ENCODE peak calls at places on chromosomes 12 and 14, in nine cellular contexts. One of them, this sample, is unnamed. For H3K4me1 and H3K9me3, the result is how much of the 10 kb centered on the place peaks cover.

GRCh38 chr12:96986883-96987523 is 79.9 kb downstream of the NEDD1 start:
- DNase-seq in transverse colon: no peak
- DNase-seq in uterus: no peak
- DNase-seq in Peyer's patch: no peak
- DNase-seq in tibial nerve: no peak
- DNase-seq in psoas muscle: no peak
- DNase-seq in HCT116: peak
- DNase-seq in fibroblast of lung: peak
- DNase-seq in H9: no peak
- DNase-seq in this sample: no peak

GRCh38 chr12:124380793-124381453 is 86.0 kb downstream of the RFLNA start:
- DNase-seq in transverse colon: no peak
- DNase-seq in uterus: no peak
- DNase-seq in Peyer's patch: no peak
- DNase-seq in tibial nerve: no peak
- DNase-seq in psoas muscle: no peak
- DNase-seq in HCT116: no peak
- DNase-seq in fibroblast of lung: no peak
- DNase-seq in H9: no peak
- DNase-seq in this sample: no peak

GRCh38 chr14:93044116-93044515 is 71.6 kb downstream of the ITPK1 start:
- DNase-seq in transverse colon: no peak
- DNase-seq in uterus: no peak
- DNase-seq in Peyer's patch: no peak
- DNase-seq in tibial nerve: no peak
- DNase-seq in psoas muscle: no peak
- DNase-seq in HCT116: peak
- DNase-seq in fibroblast of lung: no peak
- DNase-seq in H9: no peak
- DNase-seq in this sample: no peak

GRCh38 chr14:43316427-43316826 is 1190.7 kb downstream of the FSCB start:
- DNase-seq in transverse colon: no peak
- DNase-seq in uterus: no peak
- DNase-seq in Peyer's patch: no peak
- DNase-seq in tibial nerve: no peak
- DNase-seq in psoas muscle: no peak
- DNase-seq in HCT116: no peak
- DNase-seq in fibroblast of lung: no peak
- DNase-seq in H9: no peak
- DNase-seq in this sample: no peak

GRCh38 chr12:79300199-79300568 is 390.6 kb downstream of the PAWR start:
- DNase-seq in transverse colon: no peak
- DNase-seq in uterus: no peak
- DNase-seq in Peyer's patch: no peak
- DNase-seq in tibial nerve: no peak
- DNase-seq in psoas muscle: no peak
- DNase-seq in HCT116: no peak
- DNase-seq in fibroblast of lung: peak
- DNase-seq in H9: no peak
- DNase-seq in this sample: no peak

GRCh38 chr12:69026341-69026740 is 93.4 kb upstream of the CPM start:
- DNase-seq in transverse colon: no peak
- DNase-seq in uterus: no peak
- DNase-seq in Peyer's patch: no peak
- DNase-seq in tibial nerve: no peak
- DNase-seq in psoas muscle: no peak
- DNase-seq in HCT116: no peak
- DNase-seq in fibroblast of lung: no peak
- DNase-seq in H9: no peak
- DNase-seq in this sample: no peak

GRCh38 chr12:8917751-8918150 is 3.4 kb downstream of the PHC1 start:
- DNase-seq in transverse colon: no peak
- DNase-seq in uterus: no peak
- DNase-seq in Peyer's patch: no peak
- DNase-seq in tibial nerve: no peak
- DNase-seq in psoas muscle: no peak
- DNase-seq in HCT116: no peak
- DNase-seq in fibroblast of lung: no peak
- DNase-seq in H9: no peak
- DNase-seq in this sample: no peak

GRCh38 chr12:98669751-98670150 is 24.7 kb downstream of the APAF1 start:
- DNase-seq in transverse colon: no peak
- DNase-seq in uterus: no peak
- DNase-seq in Peyer's patch: no peak
- DNase-seq in tibial nerve: no peak
- DNase-seq in psoas muscle: no peak
- DNase-seq in HCT116: no peak
- DNase-seq in fibroblast of lung: no peak
- DNase-seq in H9: no peak
- DNase-seq in this sample: no peak

GRCh38 chr12:2354151-2354991 is 301.6 kb downstream of the CACNA1C start:
- DNase-seq in transverse colon: no peak
- DNase-seq in uterus: no peak
- DNase-seq in Peyer's patch: no peak
- DNase-seq in tibial nerve: no peak
- DNase-seq in psoas muscle: no peak
- DNase-seq in HCT116: no peak
- DNase-seq in fibroblast of lung: no peak
- DNase-seq in H9: no peak
- DNase-seq in this sample: no peak

GRCh38 chr14:90678420-90678819 is 137.8 kb downstream of the TTC7B start:
- DNase-seq in transverse colon: no peak
- DNase-seq in uterus: no peak
- DNase-seq in Peyer's patch: no peak
- DNase-seq in tibial nerve: no peak
- DNase-seq in psoas muscle: no peak
- DNase-seq in HCT116: no peak
- DNase-seq in fibroblast of lung: peak
- DNase-seq in H9: no peak
- DNase-seq in this sample: no peak

DNA sequence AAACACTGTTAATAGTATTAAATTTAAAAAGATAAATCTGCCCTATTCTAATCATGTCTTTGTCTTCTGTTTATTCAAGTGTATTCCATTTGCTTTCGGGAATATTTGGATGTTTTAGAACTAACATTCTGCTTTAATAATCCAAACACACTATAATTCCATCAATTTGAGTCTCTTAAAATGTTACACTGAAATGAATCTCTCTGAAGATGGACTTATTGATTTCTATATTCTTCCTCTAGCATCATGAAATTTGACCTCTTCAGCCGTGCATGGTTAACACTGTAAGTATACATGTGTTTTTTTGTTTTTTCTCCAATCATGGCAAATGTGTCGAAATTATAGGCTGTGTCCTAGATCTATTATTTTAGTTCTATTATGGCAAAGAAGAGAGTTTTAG is 339.2 kb downstream of the ACSS3 start:
- DNase-seq in transverse colon: no peak
- DNase-seq in uterus: no peak
- DNase-seq in Peyer's patch: no peak
- DNase-seq in tibial nerve: no peak
- DNase-seq in psoas muscle: no peak
- DNase-seq in HCT116: no peak
- DNase-seq in fibroblast of lung: no peak
- DNase-seq in H9: no peak
- DNase-seq in this sample: no peak
- H3K4me1 ChIP-seq in transverse colon: under half
- H3K4me1 ChIP-seq in uterus: under half
- H3K4me1 ChIP-seq in Peyer's patch: under half
- H3K4me1 ChIP-seq in tibial nerve: under half
- H3K4me1 ChIP-seq in psoas muscle: under half
- H3K4me1 ChIP-seq in HCT116: under half
- H3K4me1 ChIP-seq in fibroblast of lung: under half
- H3K4me1 ChIP-seq in H9: under half
- H3K4me1 ChIP-seq in this sample: under half

GRCh38 chr12:7289743-7290142 is 14.1 kb upstream of the ACSM4 start:
- DNase-seq in transverse colon: no peak
- DNase-seq in uterus: no peak
- DNase-seq in Peyer's patch: no peak
- DNase-seq in tibial nerve: no peak
- DNase-seq in psoas muscle: no peak
- DNase-seq in HCT116: peak
- DNase-seq in fibroblast of lung: no peak
- DNase-seq in H9: no peak
- DNase-seq in this sample: no peak
- H3K9me3 ChIP-seq in transverse colon: under half
- H3K9me3 ChIP-seq in uterus: under half
- H3K9me3 ChIP-seq in Peyer's patch: under half
- H3K9me3 ChIP-seq in tibial nerve: under half
- H3K9me3 ChIP-seq in psoas muscle: under half
- H3K9me3 ChIP-seq in HCT116: under half
- H3K9me3 ChIP-seq in fibroblast of lung: under half
- H3K9me3 ChIP-seq in H9: under half
- H3K9me3 ChIP-seq in this sample: under half

GRCh38 chr12:26126340-26127284 is 1.8 kb upstream of the BHLHE41 start:
- DNase-seq in transverse colon: peak
- DNase-seq in uterus: peak
- DNase-seq in Peyer's patch: peak
- DNase-seq in tibial nerve: peak
- DNase-seq in psoas muscle: peak
- DNase-seq in HCT116: no peak
- DNase-seq in fibroblast of lung: peak
- DNase-seq in H9: peak
- DNase-seq in this sample: peak
- TF ChIP-seq CTCF in transverse colon: no peak
- TF ChIP-seq CTCF in uterus: no peak
- TF ChIP-seq CTCF in Peyer's patch: peak
- TF ChIP-seq CTCF in tibial nerve: peak
- TF ChIP-seq CTCF in psoas muscle: peak
- TF ChIP-seq CTCF in HCT116: no peak
- TF ChIP-seq CTCF in fibroblast of lung: no peak
- TF ChIP-seq CTCF in H9: no peak
- TF ChIP-seq CTCF in this sample: no peak

GRCh38 chr14:106209745-106210144 is 683.4 kb downstream of the TMEM121 start:
- DNase-seq in transverse colon: no peak
- DNase-seq in uterus: no peak
- DNase-seq in Peyer's patch: no peak
- DNase-seq in tibial nerve: no peak
- DNase-seq in psoas muscle: no peak
- DNase-seq in HCT116: no peak
- DNase-seq in fibroblast of lung: no peak
- DNase-seq in H9: no peak
- DNase-seq in this sample: no peak

GRCh38 chr14:106211489-106211888 is 685.1 kb downstream of the TMEM121 start:
- DNase-seq in transverse colon: no peak
- DNase-seq in uterus: no peak
- DNase-seq in Peyer's patch: no peak
- DNase-seq in tibial nerve: no peak
- DNase-seq in psoas muscle: no peak
- DNase-seq in HCT116: no peak
- DNase-seq in fibroblast of lung: no peak
- DNase-seq in H9: no peak
- DNase-seq in this sample: no peak

GRCh38 chr14:106210650-106211049 is 684.3 kb downstream of the TMEM121 start:
- DNase-seq in transverse colon: no peak
- DNase-seq in uterus: no peak
- DNase-seq in Peyer's patch: peak
- DNase-seq in tibial nerve: no peak
- DNase-seq in psoas muscle: no peak
- DNase-seq in HCT116: no peak
- DNase-seq in fibroblast of lung: no peak
- DNase-seq in H9: no peak
- DNase-seq in this sample: no peak

GRCh38 chr14:106207316-106207715 is 680.9 kb downstream of the TMEM121 start:
- DNase-seq in transverse colon: no peak
- DNase-seq in uterus: no peak
- DNase-seq in Peyer's patch: no peak
- DNase-seq in tibial nerve: no peak
- DNase-seq in psoas muscle: no peak
- DNase-seq in HCT116: no peak
- DNase-seq in fibroblast of lung: no peak
- DNase-seq in H9: no peak
- DNase-seq in this sample: no peak

DNA sequence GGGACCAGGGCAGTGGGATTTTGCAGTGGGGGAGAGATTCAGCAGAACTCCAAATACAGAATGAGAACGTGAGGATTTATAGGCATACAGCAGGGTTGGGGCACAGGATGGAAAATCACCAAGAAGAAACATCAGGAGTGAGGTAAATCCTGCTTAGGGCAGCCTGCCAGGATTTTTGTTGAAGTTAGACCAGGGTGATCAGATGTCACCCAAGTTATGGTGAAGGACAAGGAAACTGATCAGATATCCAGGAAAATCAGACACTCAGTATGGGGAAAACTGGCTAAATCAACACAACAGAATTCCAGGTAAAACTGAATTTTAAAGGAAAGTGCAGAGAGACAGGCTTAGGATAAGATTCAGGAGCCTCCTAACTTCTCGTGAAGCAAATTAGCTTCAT is 682.4 kb downstream of the TMEM121 start:
- DNase-seq in transverse colon: no peak
- DNase-seq in uterus: no peak
- DNase-seq in Peyer's patch: no peak
- DNase-seq in tibial nerve: no peak
- DNase-seq in psoas muscle: no peak
- DNase-seq in HCT116: no peak
- DNase-seq in fibroblast of lung: no peak
- DNase-seq in H9: no peak
- DNase-seq in this sample: no peak
- H3K4me1 ChIP-seq in transverse colon: under half
- H3K4me1 ChIP-seq in uterus: under half
- H3K4me1 ChIP-seq in Peyer's patch: under half
- H3K4me1 ChIP-seq in tibial nerve: under half
- H3K4me1 ChIP-seq in psoas muscle: under half
- H3K4me1 ChIP-seq in HCT116: under half
- H3K4me1 ChIP-seq in fibroblast of lung: under half
- H3K4me1 ChIP-seq in H9: under half
- H3K4me1 ChIP-seq in this sample: under half

GRCh38 chr12:120844768-120845449 is 59.2 kb downstream of the SPPL3 start:
- DNase-seq in transverse colon: no peak
- DNase-seq in uterus: no peak
- DNase-seq in Peyer's patch: no peak
- DNase-seq in tibial nerve: no peak
- DNase-seq in psoas muscle: no peak
- DNase-seq in HCT116: no peak
- DNase-seq in fibroblast of lung: no peak
- DNase-seq in H9: no peak
- DNase-seq in this sample: no peak
- H3K9me3 ChIP-seq in transverse colon: under half
- H3K9me3 ChIP-seq in uterus: under half
- H3K9me3 ChIP-seq in Peyer's patch: under half
- H3K9me3 ChIP-seq in tibial nerve: under half
- H3K9me3 ChIP-seq in psoas muscle: under half
- H3K9me3 ChIP-seq in HCT116: under half
- H3K9me3 ChIP-seq in fibroblast of lung: under half
- H3K9me3 ChIP-seq in H9: under half
- H3K9me3 ChIP-seq in this sample: under half

GRCh38 chr14:22163051-22163450 is 426.0 kb downstream of the DAD1 start:
- DNase-seq in transverse colon: no peak
- DNase-seq in uterus: no peak
- DNase-seq in Peyer's patch: no peak
- DNase-seq in tibial nerve: no peak
- DNase-seq in psoas muscle: no peak
- DNase-seq in HCT116: no peak
- DNase-seq in fibroblast of lung: peak
- DNase-seq in H9: no peak
- DNase-seq in this sample: no peak
- TF ChIP-seq CTCF in transverse colon: no peak
- TF ChIP-seq CTCF in uterus: no peak
- TF ChIP-seq CTCF in Peyer's patch: peak
- TF ChIP-seq CTCF in tibial nerve: no peak
- TF ChIP-seq CTCF in psoas muscle: no peak
- TF ChIP-seq CTCF in HCT116: no peak
- TF ChIP-seq CTCF in fibroblast of lung: no peak
- TF ChIP-seq CTCF in H9: peak
- TF ChIP-seq CTCF in this sample: peak